ENCODE peak calls at places on chromosomes 13 and 19, in four cellular contexts. Q, X, L and H are unnamed samples.

GRCh38 chr13:30681489-30682242 is 53.7 kb upstream of the ALOX5AP start:
- DNase-seq in X (no peak), L (no peak), Q (no peak), H (no peak)

GRCh38 chr19:49559443-49559842 is 20.9 kb downstream of the NOSIP start:
- DNase-seq in Q (no peak), X (no peak), L (no peak), H (no peak)

GRCh38 chr13:113589251-113589960 is 4.9 kb downstream of the TFDP1 start:
- DNase-seq in L (no peak), X (no peak), Q (no peak), H (no peak)

GRCh38 chr13:95643471-95643813 is 1.1 kb downstream of the DZIP1 start:
- DNase-seq in Q (no peak), L (no peak), X (no peak), H (no peak)

GRCh38 chr13:70812481-70812880 is 704.2 kb upstream of the KLHL1 start:
- DNase-seq in X (no peak), Q (no peak), L (no peak), H (no peak)

GRCh38 chr19:10662384-10663251 is 8.5 kb downstream of the ILF3 start:
- DNase-seq in L (no peak), X (peak; percentile 51), Q (no peak), H (no peak)

GRCh38 chr13:97295279-97296182 is 73.4 kb downstream of the MBNL2 start:
- DNase-seq in Q (no peak), L (no peak), X (no peak), H (no peak)

GRCh38 chr19:32223595-32224370 is 121.6 kb upstream of the ZNF507 start:
- DNase-seq in X (peak; percentile 18), L (no peak), Q (no peak), H (no peak)

GRCh38 chr19:29630661-29631060 is 24.6 kb downstream of the POP4 start:
- DNase-seq in L (no peak), X (no peak), Q (no peak), H (no peak)

GRCh38 chr13:96551540-96551939 is 442.7 kb downstream of the OXGR1 start:
- DNase-seq in Q (no peak), L (no peak), X (no peak), H (no peak)